ENCODE peak calls at places on chromosomes 5 and 9, in eight cellular contexts. One of them, this sample, is unnamed.

GRCh38 chr5:88279584-88279983 is 10.9 kb upstream of the TMEM161B start:
- DNase-seq in HFFc6: no peak
- DNase-seq in psoas muscle: no peak
- DNase-seq in tibial artery: no peak
- DNase-seq in activated CD4-positive, alpha-beta T cell treated with anti-CD3 and anti-CD28 coated beads for 4 hours: no peak
- DNase-seq in NCI-H345: no peak
- DNase-seq in KG1: no peak
- DNase-seq in foreskin keratinocyte: peak; percentile 23
- DNase-seq in this sample: no peak

GRCh38 chr9:26471271-26471670 is 421.3 kb downstream of the CAAP1 start:
- DNase-seq in HFFc6: no peak
- DNase-seq in psoas muscle: no peak
- DNase-seq in tibial artery: no peak
- DNase-seq in activated CD4-positive, alpha-beta T cell treated with anti-CD3 and anti-CD28 coated beads for 4 hours: no peak
- DNase-seq in NCI-H345: no peak
- DNase-seq in KG1: no peak
- DNase-seq in foreskin keratinocyte: no peak
- DNase-seq in this sample: no peak

GRCh38 chr5:169258372-169259000 is 42.5 kb downstream of the SLIT3 start:
- DNase-seq in HFFc6: peak; percentile 32
- DNase-seq in psoas muscle: no peak
- DNase-seq in tibial artery: no peak
- DNase-seq in activated CD4-positive, alpha-beta T cell treated with anti-CD3 and anti-CD28 coated beads for 4 hours: no peak
- DNase-seq in NCI-H345: no peak
- DNase-seq in KG1: no peak
- DNase-seq in foreskin keratinocyte: peak; percentile 37
- DNase-seq in this sample: no peak

GRCh38 chr5:104130320-104130719 is 567.7 kb upstream of the NUDT12 start:
- DNase-seq in HFFc6: no peak
- DNase-seq in psoas muscle: no peak
- DNase-seq in tibial artery: no peak
- DNase-seq in activated CD4-positive, alpha-beta T cell treated with anti-CD3 and anti-CD28 coated beads for 4 hours: no peak
- DNase-seq in NCI-H345: no peak
- DNase-seq in KG1: no peak
- DNase-seq in foreskin keratinocyte: no peak
- DNase-seq in this sample: no peak

GRCh38 chr9:114880276-114880891 is 50.0 kb downstream of the TNFSF8 start:
- DNase-seq in HFFc6: no peak
- DNase-seq in psoas muscle: no peak
- DNase-seq in tibial artery: no peak
- DNase-seq in activated CD4-positive, alpha-beta T cell treated with anti-CD3 and anti-CD28 coated beads for 4 hours: no peak
- DNase-seq in NCI-H345: no peak
- DNase-seq in KG1: no peak
- DNase-seq in foreskin keratinocyte: no peak
- DNase-seq in this sample: no peak

GRCh38 chr5:149177911-149178565 is 36.7 kb downstream of the ABLIM3 start:
- DNase-seq in HFFc6: no peak
- DNase-seq in psoas muscle: no peak
- DNase-seq in tibial artery: no peak
- DNase-seq in activated CD4-positive, alpha-beta T cell treated with anti-CD3 and anti-CD28 coated beads for 4 hours: no peak
- DNase-seq in NCI-H345: peak; percentile 77
- DNase-seq in KG1: no peak
- DNase-seq in foreskin keratinocyte: no peak
- DNase-seq in this sample: no peak

GRCh38 chr5:179371681-179372675 is 26.7 kb upstream of the ADAMTS2 start:
- DNase-seq in HFFc6: peak; percentile 29
- DNase-seq in psoas muscle: no peak
- DNase-seq in tibial artery: peak; percentile 14
- DNase-seq in activated CD4-positive, alpha-beta T cell treated with anti-CD3 and anti-CD28 coated beads for 4 hours: no peak
- DNase-seq in NCI-H345: peak; percentile 78
- DNase-seq in KG1: no peak
- DNase-seq in foreskin keratinocyte: no peak
- DNase-seq in this sample: no peak

GRCh38 chr5:19240150-19240549 is 747.9 kb downstream of the CDH18 start:
- DNase-seq in HFFc6: no peak
- DNase-seq in psoas muscle: no peak
- DNase-seq in tibial artery: no peak
- DNase-seq in activated CD4-positive, alpha-beta T cell treated with anti-CD3 and anti-CD28 coated beads for 4 hours: no peak
- DNase-seq in NCI-H345: no peak
- DNase-seq in KG1: no peak
- DNase-seq in foreskin keratinocyte: peak; percentile 68
- DNase-seq in this sample: no peak

GRCh38 chr9:4517274-4517673 is 27.0 kb downstream of the SLC1A1 start:
- DNase-seq in HFFc6: no peak
- DNase-seq in psoas muscle: no peak
- DNase-seq in tibial artery: no peak
- DNase-seq in activated CD4-positive, alpha-beta T cell treated with anti-CD3 and anti-CD28 coated beads for 4 hours: no peak
- DNase-seq in NCI-H345: no peak
- DNase-seq in KG1: no peak
- DNase-seq in foreskin keratinocyte: no peak
- DNase-seq in this sample: no peak

GRCh38 chr5:135356522-135357318 is 42.3 kb downstream of the MACROH2A1 start:
- DNase-seq in HFFc6: peak; percentile 78
- DNase-seq in psoas muscle: peak; percentile 79
- DNase-seq in tibial artery: peak; percentile 80
- DNase-seq in activated CD4-positive, alpha-beta T cell treated with anti-CD3 and anti-CD28 coated beads for 4 hours: no peak
- DNase-seq in NCI-H345: no peak
- DNase-seq in KG1: no peak
- DNase-seq in foreskin keratinocyte: no peak
- DNase-seq in this sample: no peak

GRCh38 chr9:76787677-76788076 is 23.4 kb downstream of the PCA3 start:
- DNase-seq in HFFc6: no peak
- DNase-seq in psoas muscle: no peak
- DNase-seq in tibial artery: no peak
- DNase-seq in activated CD4-positive, alpha-beta T cell treated with anti-CD3 and anti-CD28 coated beads for 4 hours: no peak
- DNase-seq in NCI-H345: no peak
- DNase-seq in KG1: no peak
- DNase-seq in foreskin keratinocyte: no peak
- DNase-seq in this sample: no peak

GRCh38 chr9:133428579-133429215 is 6.5 kb downstream of the ADAMTS13 start:
- DNase-seq in HFFc6: no peak
- DNase-seq in psoas muscle: no peak
- DNase-seq in tibial artery: no peak
- DNase-seq in activated CD4-positive, alpha-beta T cell treated with anti-CD3 and anti-CD28 coated beads for 4 hours: no peak
- DNase-seq in NCI-H345: peak; percentile 49
- DNase-seq in KG1: no peak
- DNase-seq in foreskin keratinocyte: no peak
- DNase-seq in this sample: peak; percentile 50

GRCh38 chr9:6123402-6123801 is 92.2 kb upstream of the IL33 start:
- DNase-seq in HFFc6: no peak
- DNase-seq in psoas muscle: no peak
- DNase-seq in tibial artery: no peak
- DNase-seq in activated CD4-positive, alpha-beta T cell treated with anti-CD3 and anti-CD28 coated beads for 4 hours: no peak
- DNase-seq in NCI-H345: no peak
- DNase-seq in KG1: no peak
- DNase-seq in foreskin keratinocyte: no peak
- DNase-seq in this sample: no peak

GRCh38 chr5:176446884-176447537 is 1.2 kb upstream of the FAF2 start:
- DNase-seq in HFFc6: no peak
- DNase-seq in psoas muscle: peak; percentile 27
- DNase-seq in tibial artery: peak; percentile 26
- DNase-seq in activated CD4-positive, alpha-beta T cell treated with anti-CD3 and anti-CD28 coated beads for 4 hours: no peak
- DNase-seq in NCI-H345: no peak
- DNase-seq in KG1: no peak
- DNase-seq in foreskin keratinocyte: no peak
- DNase-seq in this sample: peak; percentile 8

GRCh38 chr5:9670371-9670770 is 40.2 kb upstream of the TAS2R1 start:
- DNase-seq in HFFc6: peak; percentile 41
- DNase-seq in psoas muscle: no peak
- DNase-seq in tibial artery: no peak
- DNase-seq in activated CD4-positive, alpha-beta T cell treated with anti-CD3 and anti-CD28 coated beads for 4 hours: no peak
- DNase-seq in NCI-H345: no peak
- DNase-seq in KG1: no peak
- DNase-seq in foreskin keratinocyte: no peak
- DNase-seq in this sample: no peak

GRCh38 chr5:154267516-154267915 is 77.0 kb downstream of the GALNT10 start:
- DNase-seq in HFFc6: peak; percentile 20
- DNase-seq in psoas muscle: no peak
- DNase-seq in tibial artery: no peak
- DNase-seq in activated CD4-positive, alpha-beta T cell treated with anti-CD3 and anti-CD28 coated beads for 4 hours: no peak
- DNase-seq in NCI-H345: no peak
- DNase-seq in KG1: no peak
- DNase-seq in foreskin keratinocyte: no peak
- DNase-seq in this sample: no peak

GRCh38 chr9:108271646-108272349 is 584.0 kb downstream of the ACTL7B start:
- DNase-seq in HFFc6: peak; percentile 52
- DNase-seq in psoas muscle: no peak
- DNase-seq in tibial artery: no peak
- DNase-seq in activated CD4-positive, alpha-beta T cell treated with anti-CD3 and anti-CD28 coated beads for 4 hours: no peak
- DNase-seq in NCI-H345: peak; percentile 96
- DNase-seq in KG1: no peak
- DNase-seq in foreskin keratinocyte: peak; percentile 90
- DNase-seq in this sample: no peak

GRCh38 chr9:135198144-135198543 is 110.7 kb downstream of the OLFM1 start:
- DNase-seq in HFFc6: no peak
- DNase-seq in psoas muscle: no peak
- DNase-seq in tibial artery: no peak
- DNase-seq in activated CD4-positive, alpha-beta T cell treated with anti-CD3 and anti-CD28 coated beads for 4 hours: no peak
- DNase-seq in NCI-H345: no peak
- DNase-seq in KG1: no peak
- DNase-seq in foreskin keratinocyte: no peak
- DNase-seq in this sample: no peak

This sample was measured in GM12892.